ENCODE peak calls at places on chromosomes 2 and 18, in seven cellular contexts. O, L, F, T, Q, C and H are unnamed samples.

GRCh38 chr2:152375174-152375573 is 40.2 kb downstream of the FMNL2 start:
- DNase-seq in Q (no peak), C (no peak), L (no peak), F (no peak), T (no peak), O (no peak), H (no peak)

GRCh38 chr2:164561991-164562390 is 59.3 kb downstream of the GRB14 start:
- DNase-seq in L (no peak), Q (no peak), O (no peak), F (no peak), C (no peak), T (no peak), H (no peak)

GRCh38 chr18:45330170-45330594 is 285.1 kb upstream of the SLC14A2 start:
- DNase-seq in Q (no peak), C (no peak), T (no peak), F (no peak), L (no peak), O (no peak), H (no peak)

GRCh38 chr2:64910972-64911433 is 78.2 kb upstream of the SLC1A4 start:
- DNase-seq in T (no peak), F (no peak), C (no peak), L (no peak), Q (no peak), O (no peak), H (no peak)

GRCh38 chr2:70751881-70752280 is 16.1 kb downstream of the ADD2 start:
- DNase-seq in T (peak), F (no peak), Q (no peak), O (no peak), L (no peak), C (no peak), H (no peak)

GRCh38 chr2:24304098-24304497 is 56.2 kb downstream of the ITSN2 start:
- DNase-seq in O (no peak), T (no peak), L (peak), Q (no peak), F (no peak), C (peak), H (peak)

GRCh38 chr2:112493858-112494648 is 12.1 kb downstream of the TTL start:
- DNase-seq in C (peak), T (no peak), L (peak), Q (no peak), F (no peak), O (no peak), H (no peak)

GRCh38 chr2:24200799-24201198 is 25.9 kb downstream of the FAM228A start:
- DNase-seq in Q (no peak), F (no peak), T (no peak), L (no peak), O (no peak), C (no peak), H (no peak)

GRCh38 chr2:25294573-25295462 is 46.9 kb downstream of the DNMT3A start:
- DNase-seq in T (peak), F (no peak), C (peak), Q (peak), L (peak), O (peak), H (peak)

GRCh38 chr2:45964226-45964841 is 312.9 kb downstream of the PRKCE start:
- DNase-seq in Q (peak), F (peak), O (no peak), L (peak), C (peak), T (peak), H (peak)

GRCh38 chr2:217919781-217920351 is 82.9 kb downstream of the TNS1 start:
- DNase-seq in C (peak), F (peak), Q (no peak), O (no peak), L (peak), T (no peak), H (no peak)

GRCh38 chr2:202529389-202529788 is 105.4 kb upstream of the FAM117B start:
- DNase-seq in O (no peak), Q (no peak), F (no peak), L (peak), C (peak), T (no peak), H (no peak)

GRCh38 chr2:10493636-10494281 is 45.6 kb upstream of the ODC1 start:
- DNase-seq in F (no peak), C (peak), L (peak), Q (peak), O (no peak), T (no peak), H (no peak)

GRCh38 chr2:43100883-43101662 is 125.3 kb downstream of the ZFP36L2 start:
- DNase-seq in C (peak), Q (peak), O (no peak), T (no peak), L (peak), F (peak), H (no peak)

GRCh38 chr2:236054125-236054524 is 114.1 kb downstream of the GBX2 start:
- DNase-seq in C (peak), T (no peak), O (no peak), F (no peak), Q (no peak), L (no peak), H (no peak)

GRCh38 chr2:48137829-48138228 is 231.5 kb upstream of the FBXO11 start:
- DNase-seq in F (no peak), O (no peak), Q (no peak), T (no peak), C (no peak), L (no peak), H (no peak)

GRCh38 chr2:85684806-85685205 is 9.4 kb upstream of the GNLY start:
- DNase-seq in T (peak), L (no peak), O (no peak), F (no peak), C (no peak), Q (no peak), H (no peak)

GRCh38 chr2:11675423-11676112 is 5.6 kb upstream of the NTSR2 start:
- DNase-seq in C (no peak), Q (no peak), F (no peak), O (no peak), L (no peak), T (no peak), H (no peak)